ENCODE peak calls at places on chromosomes 5 and 9, in four cellular contexts. One of them, this sample, is unnamed.

GRCh38 chr5:151082976-151083651 is 2.3 kb upstream of the TNIP1 start:
- DNase-seq in GM23248: no peak
- DNase-seq in fibroblast of lung: peak
- DNase-seq in Kasumi-1: no peak
- DNase-seq in this sample: no peak

GRCh38 chr9:98410185-98410697 is 154.8 kb upstream of the TBC1D2 start:
- DNase-seq in Kasumi-1: no peak
- DNase-seq in fibroblast of lung: peak
- DNase-seq in GM23248: peak
- DNase-seq in this sample: peak

GRCh38 chr5:56496581-56497063 is 263.5 kb upstream of the ANKRD55 start:
- DNase-seq in GM23248: no peak
- DNase-seq in fibroblast of lung: no peak
- DNase-seq in Kasumi-1: peak
- DNase-seq in this sample: no peak

GRCh38 chr9:118538981-118539380 is 830.3 kb downstream of the BRINP1 start:
- DNase-seq in fibroblast of lung: no peak
- DNase-seq in Kasumi-1: no peak
- DNase-seq in GM23248: no peak
- DNase-seq in this sample: no peak

GRCh38 chr9:18795947-18796705 is 236.9 kb downstream of the SAXO1 start:
- DNase-seq in fibroblast of lung: peak
- DNase-seq in Kasumi-1: no peak
- DNase-seq in GM23248: peak
- DNase-seq in this sample: peak

GRCh38 chr5:116494784-116495480 is 79.7 kb downstream of the SEMA6A start:
- DNase-seq in GM23248: no peak
- DNase-seq in Kasumi-1: no peak
- DNase-seq in fibroblast of lung: peak
- DNase-seq in this sample: no peak

GRCh38 chr5:92777421-92777820 is 803.6 kb downstream of the NR2F1-AS1 start:
- DNase-seq in fibroblast of lung: peak
- DNase-seq in Kasumi-1: no peak
- DNase-seq in GM23248: no peak
- DNase-seq in this sample: no peak

GRCh38 chr5:73899055-73899454 is 273.1 kb downstream of the ARHGEF28 start:
- DNase-seq in fibroblast of lung: no peak
- DNase-seq in Kasumi-1: no peak
- DNase-seq in GM23248: no peak
- DNase-seq in this sample: no peak

GRCh38 chr5:115457985-115458384 is 86.6 kb downstream of the FEM1C start:
- DNase-seq in Kasumi-1: no peak
- DNase-seq in GM23248: no peak
- DNase-seq in fibroblast of lung: peak
- DNase-seq in this sample: no peak